ENCODE peak calls at places on chromosomes 12 and 14, in six cellular contexts. One of them, this sample, is unnamed.

GRCh38 chr14:60133487-60133886 is 31.7 kb downstream of the DHRS7 start:
- DNase-seq in body of pancreas: no peak
- DNase-seq in foreskin fibroblast: no peak
- DNase-seq in stimulated activated CD8-positive, alpha-beta memory T cell treated with anti-CD3 and anti-CD28 coated beads, Interleukin-2, amount 100 ng/mL, for 1 hour: no peak
- DNase-seq in transverse colon: no peak
- DNase-seq in OCI-LY7: no peak
- DNase-seq in this sample: no peak

GRCh38 chr14:99699861-99700260 is 15.8 kb downstream of the CYP46A1 start:
- DNase-seq in body of pancreas: no peak
- DNase-seq in foreskin fibroblast: no peak
- DNase-seq in stimulated activated CD8-positive, alpha-beta memory T cell treated with anti-CD3 and anti-CD28 coated beads, Interleukin-2, amount 100 ng/mL, for 1 hour: no peak
- DNase-seq in transverse colon: no peak
- DNase-seq in OCI-LY7: no peak
- DNase-seq in this sample: no peak

GRCh38 chr12:101407054-101407437 is 526 bp downstream of the ARL1 start:
- DNase-seq in body of pancreas: no peak
- DNase-seq in foreskin fibroblast: no peak
- DNase-seq in stimulated activated CD8-positive, alpha-beta memory T cell treated with anti-CD3 and anti-CD28 coated beads, Interleukin-2, amount 100 ng/mL, for 1 hour: no peak
- DNase-seq in transverse colon: no peak
- DNase-seq in OCI-LY7: peak; percentile 43
- DNase-seq in this sample: peak; percentile 35

GRCh38 chr12:50222275-50222783 is 55.2 kb upstream of the CERS5 start:
- DNase-seq in body of pancreas: peak; percentile 25
- DNase-seq in foreskin fibroblast: peak; percentile 94
- DNase-seq in stimulated activated CD8-positive, alpha-beta memory T cell treated with anti-CD3 and anti-CD28 coated beads, Interleukin-2, amount 100 ng/mL, for 1 hour: no peak
- DNase-seq in transverse colon: peak; percentile 52
- DNase-seq in OCI-LY7: peak; percentile 50
- DNase-seq in this sample: no peak

GRCh38 chr14:97644365-97644764 is 847.2 kb downstream of the VRK1 start:
- DNase-seq in body of pancreas: no peak
- DNase-seq in foreskin fibroblast: no peak
- DNase-seq in stimulated activated CD8-positive, alpha-beta memory T cell treated with anti-CD3 and anti-CD28 coated beads, Interleukin-2, amount 100 ng/mL, for 1 hour: no peak
- DNase-seq in transverse colon: no peak
- DNase-seq in OCI-LY7: no peak
- DNase-seq in this sample: no peak

GRCh38 chr14:62921466-62921865 is 123.8 kb downstream of the KCNH5 start:
- DNase-seq in body of pancreas: no peak
- DNase-seq in foreskin fibroblast: peak; percentile 56
- DNase-seq in stimulated activated CD8-positive, alpha-beta memory T cell treated with anti-CD3 and anti-CD28 coated beads, Interleukin-2, amount 100 ng/mL, for 1 hour: no peak
- DNase-seq in transverse colon: no peak
- DNase-seq in OCI-LY7: no peak
- DNase-seq in this sample: no peak

GRCh38 chr12:47734725-47735480 is 9.6 kb upstream of the ENDOU start:
- DNase-seq in body of pancreas: no peak
- DNase-seq in foreskin fibroblast: peak; percentile 25
- DNase-seq in stimulated activated CD8-positive, alpha-beta memory T cell treated with anti-CD3 and anti-CD28 coated beads, Interleukin-2, amount 100 ng/mL, for 1 hour: no peak
- DNase-seq in transverse colon: no peak
- DNase-seq in OCI-LY7: no peak
- DNase-seq in this sample: no peak

GRCh38 chr12:41967668-41968649 is 176.7 kb downstream of the GXYLT1 start:
- DNase-seq in body of pancreas: peak; percentile 7
- DNase-seq in foreskin fibroblast: no peak
- DNase-seq in stimulated activated CD8-positive, alpha-beta memory T cell treated with anti-CD3 and anti-CD28 coated beads, Interleukin-2, amount 100 ng/mL, for 1 hour: no peak
- DNase-seq in transverse colon: no peak
- DNase-seq in OCI-LY7: no peak
- DNase-seq in this sample: no peak

GRCh38 chr12:79522237-79522636 is 168.5 kb downstream of the PAWR start:
- DNase-seq in body of pancreas: no peak
- DNase-seq in foreskin fibroblast: no peak
- DNase-seq in stimulated activated CD8-positive, alpha-beta memory T cell treated with anti-CD3 and anti-CD28 coated beads, Interleukin-2, amount 100 ng/mL, for 1 hour: no peak
- DNase-seq in transverse colon: no peak
- DNase-seq in OCI-LY7: no peak
- DNase-seq in this sample: no peak

GRCh38 chr14:102594514-102595175 is 2.2 kb downstream of the RCOR1 start:
- DNase-seq in body of pancreas: peak; percentile 79
- DNase-seq in foreskin fibroblast: peak; percentile 81
- DNase-seq in stimulated activated CD8-positive, alpha-beta memory T cell treated with anti-CD3 and anti-CD28 coated beads, Interleukin-2, amount 100 ng/mL, for 1 hour: peak; percentile 26
- DNase-seq in transverse colon: peak; percentile 85
- DNase-seq in OCI-LY7: peak; percentile 90
- DNase-seq in this sample: peak; percentile 79

GRCh38 chr14:46999661-47000060 is 348.1 kb upstream of the RPL10L start:
- DNase-seq in body of pancreas: no peak
- DNase-seq in foreskin fibroblast: no peak
- DNase-seq in stimulated activated CD8-positive, alpha-beta memory T cell treated with anti-CD3 and anti-CD28 coated beads, Interleukin-2, amount 100 ng/mL, for 1 hour: no peak
- DNase-seq in transverse colon: no peak
- DNase-seq in OCI-LY7: no peak
- DNase-seq in this sample: no peak

GRCh38 chr12:109679716-109680520 is 33.7 kb upstream of the FAM222A start:
- DNase-seq in body of pancreas: peak; percentile 23
- DNase-seq in foreskin fibroblast: no peak
- DNase-seq in stimulated activated CD8-positive, alpha-beta memory T cell treated with anti-CD3 and anti-CD28 coated beads, Interleukin-2, amount 100 ng/mL, for 1 hour: no peak
- DNase-seq in transverse colon: no peak
- DNase-seq in OCI-LY7: no peak
- DNase-seq in this sample: no peak

GRCh38 chr12:93199831-93200236 is 177.9 kb upstream of the NUDT4 start:
- DNase-seq in body of pancreas: no peak
- DNase-seq in foreskin fibroblast: peak; percentile 50
- DNase-seq in stimulated activated CD8-positive, alpha-beta memory T cell treated with anti-CD3 and anti-CD28 coated beads, Interleukin-2, amount 100 ng/mL, for 1 hour: no peak
- DNase-seq in transverse colon: no peak
- DNase-seq in OCI-LY7: no peak
- DNase-seq in this sample: no peak

GRCh38 chr14:40838601-40839000 is 768.1 kb upstream of the LRFN5 start:
- DNase-seq in body of pancreas: no peak
- DNase-seq in foreskin fibroblast: no peak
- DNase-seq in stimulated activated CD8-positive, alpha-beta memory T cell treated with anti-CD3 and anti-CD28 coated beads, Interleukin-2, amount 100 ng/mL, for 1 hour: no peak
- DNase-seq in transverse colon: no peak
- DNase-seq in OCI-LY7: no peak
- DNase-seq in this sample: no peak

GRCh38 chr14:30725763-30726162 is 103.6 kb downstream of the SCFD1 start:
- DNase-seq in body of pancreas: no peak
- DNase-seq in foreskin fibroblast: no peak
- DNase-seq in stimulated activated CD8-positive, alpha-beta memory T cell treated with anti-CD3 and anti-CD28 coated beads, Interleukin-2, amount 100 ng/mL, for 1 hour: no peak
- DNase-seq in transverse colon: no peak
- DNase-seq in OCI-LY7: no peak
- DNase-seq in this sample: no peak

GRCh38 chr14:77469041-77469440 is 11.1 kb downstream of the AHSA1 start:
- DNase-seq in body of pancreas: no peak
- DNase-seq in foreskin fibroblast: no peak
- DNase-seq in stimulated activated CD8-positive, alpha-beta memory T cell treated with anti-CD3 and anti-CD28 coated beads, Interleukin-2, amount 100 ng/mL, for 1 hour: no peak
- DNase-seq in transverse colon: no peak
- DNase-seq in OCI-LY7: no peak
- DNase-seq in this sample: peak; percentile 30

GRCh38 chr12:19018302-19018980 is 111.1 kb upstream of the PLEKHA5 start:
- DNase-seq in body of pancreas: no peak
- DNase-seq in foreskin fibroblast: peak; percentile 84
- DNase-seq in stimulated activated CD8-positive, alpha-beta memory T cell treated with anti-CD3 and anti-CD28 coated beads, Interleukin-2, amount 100 ng/mL, for 1 hour: no peak
- DNase-seq in transverse colon: no peak
- DNase-seq in OCI-LY7: no peak
- DNase-seq in this sample: no peak

This sample was measured in Caco-2.